ENCODE peak calls at places on chromosomes 16 and 17, in eight cellular contexts. U, E, G, P, Q, O, K and J are unnamed samples.

GRCh38 chr17:2237960-2238359 is 65.6 kb downstream of the SMG6 start:
- DNase-seq in U (no peak), E (no peak), G (no peak), P (no peak), Q (no peak), O (no peak), K (no peak), J (no peak)

GRCh38 chr17:45780921-45781320 is 3.2 kb upstream of the CRHR1 start:
- DNase-seq in U (no peak), E (no peak), G (no peak), P (no peak), Q (no peak), O (no peak), K (no peak), J (no peak)

GRCh38 chr16:50776042-50776441 is 34.2 kb downstream of the CYLD start:
- DNase-seq in U (no peak), E (no peak), G (no peak), P (no peak), Q (no peak), O (no peak), K (no peak), J (no peak)

GRCh38 chr16:67942200-67942509 is 1.8 kb downstream of the LCAT start:
- DNase-seq in U (no peak), E (no peak), G (no peak), P (peak; percentile 40), Q (peak; percentile 67), O (peak; percentile 66), K (no peak), J (peak; percentile 39)

GRCh38 chr17:41492771-41493170 is 3.1 kb upstream of the KRT36 start:
- DNase-seq in U (no peak), E (no peak), G (no peak), P (peak; percentile 81), Q (no peak), O (no peak), K (peak; percentile 19), J (no peak)

GRCh38 chr16:83813818-83814653 is 6.3 kb downstream of the HSBP1 start:
- DNase-seq in U (no peak), E (peak; percentile 37), G (peak; percentile 31), P (peak; percentile 72), Q (peak; percentile 40), O (no peak), K (peak; percentile 63), J (peak; percentile 76)

GRCh38 chr17:74177018-74177450 is 26.4 kb upstream of the RPL38 start:
- DNase-seq in U (no peak), E (peak; percentile 73), G (no peak), P (no peak), Q (no peak), O (no peak), K (no peak), J (no peak)

GRCh38 chr16:81174644-81175324 is 63.7 kb upstream of the BCO1 start:
- DNase-seq in U (no peak), E (peak; percentile 52), G (no peak), P (no peak), Q (peak; percentile 72), O (no peak), K (no peak), J (peak; percentile 13)

GRCh38 chr17:39921323-39921722 is 2.9 kb upstream of the GSDMB start:
- DNase-seq in U (no peak), E (no peak), G (no peak), P (no peak), Q (no peak), O (no peak), K (no peak), J (no peak)

GRCh38 chr17:18382441-18383078 is 5.0 kb downstream of the EVPLL start:
- DNase-seq in U (no peak), E (no peak), G (no peak), P (no peak), Q (no peak), O (no peak), K (no peak), J (no peak)

DNA sequence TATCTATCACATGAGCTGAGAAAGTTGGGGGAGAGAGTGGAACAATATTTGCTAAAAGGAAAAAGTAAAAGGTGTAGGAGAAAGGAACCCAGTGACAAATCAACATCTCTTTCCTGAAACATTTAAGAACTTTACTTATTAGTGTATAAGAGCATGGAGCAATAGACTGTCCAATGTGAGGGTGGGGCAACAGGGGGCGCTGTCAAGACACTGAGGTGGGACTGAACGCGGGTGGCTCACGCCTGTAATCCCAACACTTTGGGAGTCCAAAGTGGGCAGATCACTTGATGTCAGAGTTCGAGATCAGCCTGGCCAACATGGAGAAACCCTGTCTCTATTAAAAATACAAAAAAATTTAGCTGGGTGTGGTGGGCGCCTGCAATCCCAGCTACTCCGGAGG is 21.2 kb downstream of the PCTP start:
- DNase-seq in U (no peak), E (no peak), G (no peak), P (no peak), Q (no peak), O (no peak), K (no peak), J (no peak)
- H3K4me3 ChIP-seq in U (no peak overlapping the region), E (no peak overlapping the region), G (no peak overlapping the region), P (no peak overlapping the region), Q (no peak overlapping the region), O (no peak overlapping the region), K (no peak overlapping the region), J (no peak overlapping the region)

GRCh38 chr16:2084688-2085625 is 37.2 kb downstream of the TSC2 start:
- DNase-seq in U (no peak), E (no peak), G (no peak), P (no peak), Q (no peak), O (no peak), K (no peak), J (no peak)

GRCh38 chr16:2086812-2087425 is 39.1 kb downstream of the TSC2 start:
- DNase-seq in U (no peak), E (no peak), G (no peak), P (no peak), Q (no peak), O (no peak), K (no peak), J (no peak)

GRCh38 chr16:2086136-2086742 is 38.5 kb downstream of the TSC2 start:
- DNase-seq in U (no peak), E (no peak), G (no peak), P (no peak), Q (no peak), O (no peak), K (no peak), J (no peak)

GRCh38 chr16:2083876-2084687 is 36.3 kb downstream of the TSC2 start:
- DNase-seq in U (no peak), E (no peak), G (no peak), P (no peak), Q (no peak), O (no peak), K (no peak), J (no peak)

DNA sequence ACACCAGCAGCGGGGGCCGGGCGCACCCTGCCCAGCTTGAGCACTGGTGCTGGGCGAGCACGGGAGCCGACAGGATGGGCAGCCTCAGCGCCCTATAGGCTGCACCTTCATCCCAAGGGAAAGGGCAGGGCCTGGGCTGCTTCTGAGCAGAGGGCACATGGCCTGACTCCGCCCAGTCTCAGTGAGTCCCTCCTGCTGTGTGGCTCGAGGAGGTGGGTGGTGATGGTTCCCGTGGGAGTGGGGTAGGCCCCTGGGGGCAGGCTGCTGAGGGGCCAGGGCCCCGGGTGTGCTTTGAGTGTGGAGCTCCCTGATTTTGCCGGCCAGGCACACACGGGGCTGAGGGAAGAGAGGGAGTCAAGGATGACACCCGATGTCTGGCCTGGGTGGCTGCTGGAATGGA is 37.9 kb downstream of the TSC2 start:
- DNase-seq in U (no peak), E (no peak), G (no peak), P (no peak), Q (peak; percentile 41), O (no peak), K (no peak), J (no peak)
- H3K4me3 ChIP-seq in U (no peak overlapping the region), E (no peak overlapping the region), G (no peak overlapping the region), P (no peak overlapping the region), Q (no peak overlapping the region), O (no peak overlapping the region), K (no peak overlapping the region), J (no peak overlapping the region)

DNA sequence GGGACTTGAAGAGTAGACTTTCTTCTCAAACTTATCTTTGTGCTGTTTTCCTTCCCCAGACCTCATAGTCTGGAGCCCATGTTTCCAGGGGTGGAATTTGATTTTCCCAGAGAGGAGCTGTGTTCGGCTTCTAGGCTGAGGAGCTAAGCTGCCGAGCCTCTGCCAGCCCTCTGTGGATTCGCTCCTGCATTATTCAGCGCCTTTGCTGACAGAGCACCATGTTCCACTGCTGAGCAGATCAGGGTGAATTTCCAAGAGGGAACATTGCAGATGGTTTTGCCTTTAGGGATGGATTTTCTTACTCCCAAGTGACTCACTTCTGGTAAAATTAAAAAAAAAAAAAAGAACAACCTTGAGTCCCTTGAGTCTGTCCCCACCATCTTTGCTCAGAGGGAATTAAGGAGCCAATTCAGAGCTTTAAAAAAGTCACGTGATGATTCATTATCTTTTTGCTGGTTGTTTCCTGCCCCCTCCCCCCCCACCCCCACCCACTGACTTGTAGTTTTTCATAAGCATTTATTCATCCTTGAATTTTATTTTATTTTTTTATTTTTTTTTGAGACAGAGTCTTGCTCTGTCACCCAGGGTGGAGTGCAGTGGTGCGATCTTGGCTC is 229.5 kb downstream of the PRKCA start:
- DNase-seq in U (no peak), E (no peak), G (no peak), P (no peak), Q (no peak), O (no peak), K (no peak), J (no peak)
- H3K4me3 ChIP-seq in U (no peak overlapping the region), E (no peak overlapping the region), G (no peak overlapping the region), P (no peak overlapping the region), Q (no peak overlapping the region), O (no peak overlapping the region), K (no peak overlapping the region), J (no peak overlapping the region)

DNA sequence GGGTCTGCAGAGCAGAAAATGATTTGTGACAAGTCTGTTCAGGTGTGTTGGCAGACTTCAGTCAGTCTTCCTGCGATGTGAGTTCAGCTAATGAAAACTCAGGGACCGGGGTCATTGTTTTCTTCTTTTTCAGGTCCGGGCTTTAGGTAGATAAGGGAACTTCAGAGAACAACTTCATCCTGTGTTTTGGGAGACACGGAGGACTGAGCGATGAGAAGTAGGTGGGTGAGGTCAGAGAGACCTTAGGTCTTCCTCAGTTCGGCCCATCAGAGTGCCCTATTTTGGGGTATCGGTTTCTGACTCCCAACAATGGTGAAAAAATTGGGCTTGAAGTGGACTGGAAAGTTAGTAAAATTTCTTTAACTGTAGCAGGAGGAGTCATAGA is 88.9 kb upstream of the ATF7IP2 start:
- DNase-seq in U (no peak), E (no peak), G (no peak), P (no peak), Q (no peak), O (no peak), K (no peak), J (no peak)
- H3K4me3 ChIP-seq in U (no peak overlapping the region), E (no peak overlapping the region), G (no peak overlapping the region), P (no peak overlapping the region), Q (no peak overlapping the region), O (no peak overlapping the region), K (no peak overlapping the region), J (no peak overlapping the region)

GRCh38 chr17:69643686-69644085 is 229.2 kb downstream of the MAP2K6 start:
- DNase-seq in U (no peak), E (no peak), G (no peak), P (no peak), Q (no peak), O (no peak), K (no peak), J (no peak)
- H3K4me3 ChIP-seq in U (no peak overlapping the region), E (no peak overlapping the region), G (no peak overlapping the region), P (no peak overlapping the region), Q (no peak overlapping the region), O (no peak overlapping the region), K (no peak overlapping the region), J (no peak overlapping the region)